ENCODE peak calls at places on chromosomes 4 and X, in ten cellular contexts. D, X, C, F, Y, G, B, T, K and I are unnamed samples.

GRCh38 chrX:17585006-17585405 is 152.3 kb upstream of the SCML1 start:
- DNase-seq in D (no peak), X (no peak), C (no peak), F (no peak), Y (no peak), G (no peak), B (no peak), T (no peak), K (no peak), I (no peak)

GRCh38 chr4:101593666-101594065 is 196.9 kb upstream of the BANK1 start:
- DNase-seq in D (no peak), X (no peak), C (no peak), F (no peak), Y (no peak), G (no peak), B (no peak), T (no peak), K (no peak), I (no peak)

GRCh38 chr4:140754918-140755810 is 1.0 kb downstream of the TBC1D9 start:
- DNase-seq in D (no peak), X (no peak), C (no peak), F (no peak), Y (no peak), G (no peak), B (no peak), T (no peak), K (no peak), I (no peak)

GRCh38 chr4:80104927-80105326 is 31.9 kb upstream of the ANTXR2 start:
- DNase-seq in D (no peak), X (no peak), C (no peak), F (no peak), Y (no peak), G (no peak), B (no peak), T (no peak), K (no peak), I (no peak)

GRCh38 chr4:108360857-108361820 is 192.4 kb upstream of the LEF1 start:
- DNase-seq in D (no peak), X (no peak), C (no peak), F (no peak), Y (no peak), G (no peak), B (no peak), T (no peak), K (no peak), I (peak; percentile 80)

GRCh38 chr4:76620723-76621463 is 185.9 kb downstream of the SHROOM3 start:
- DNase-seq in D (no peak), X (no peak), C (no peak), F (no peak), Y (no peak), G (no peak), B (no peak), T (peak; percentile 55), K (peak; percentile 37), I (peak; percentile 29)

GRCh38 chr4:77078401-77078800 is 2.6 kb upstream of the CCNI start:
- DNase-seq in D (no peak), X (no peak), C (no peak), F (no peak), Y (no peak), G (no peak), B (no peak), T (no peak), K (no peak), I (no peak)

GRCh38 chr4:108118505-108118904 is 50.2 kb downstream of the LEF1 start:
- DNase-seq in D (no peak), X (no peak), C (peak; percentile 5), F (no peak), Y (no peak), G (no peak), B (no peak), T (no peak), K (no peak), I (no peak)

GRCh38 chr4:1685604-1686150 is 1.6 kb upstream of the FAM53A start:
- DNase-seq in D (no peak), X (no peak), C (no peak), F (no peak), Y (no peak), G (no peak), B (no peak), T (no peak), K (no peak), I (no peak)

GRCh38 chr4:129218355-129218754 is 122.4 kb downstream of the C4orf33 start:
- DNase-seq in D (no peak), X (no peak), C (no peak), F (no peak), Y (no peak), G (no peak), B (no peak), T (peak; percentile 48), K (no peak), I (no peak)

GRCh38 chr4:151169223-151169622 is 69.8 kb downstream of the RPS3A start:
- DNase-seq in D (peak; percentile 82), X (no peak), C (no peak), F (peak; percentile 66), Y (no peak), G (peak; percentile 74), B (peak; percentile 95), T (peak; percentile 67), K (peak; percentile 31), I (no peak)

GRCh38 chrX:13293700-13294099 is 26.2 kb downstream of the ATXN3L start:
- DNase-seq in D (no peak), X (no peak), C (no peak), F (no peak), Y (no peak), G (no peak), B (no peak), T (no peak), K (no peak), I (no peak)

GRCh38 chrX:45056428-45057145 is 144.1 kb downstream of the DIPK2B start:
- DNase-seq in D (no peak), X (no peak), C (no peak), F (no peak), Y (no peak), G (no peak), B (no peak), T (no peak), K (no peak), I (no peak)

GRCh38 chr4:68267433-68267944 is 22.0 kb upstream of the TMPRSS11B start:
- DNase-seq in D (no peak), X (no peak), C (no peak), F (no peak), Y (no peak), G (no peak), B (no peak), T (no peak), K (no peak), I (no peak)

GRCh38 chr4:3077796-3078195 is 3.3 kb downstream of the HTT start:
- DNase-seq in D (no peak), X (no peak), C (no peak), F (no peak), Y (no peak), G (no peak), B (no peak), T (peak; percentile 62), K (no peak), I (no peak)

GRCh38 chr4:3075652-3075981 is 1.1 kb downstream of the HTT start:
- DNase-seq in D (no peak), X (no peak), C (no peak), F (no peak), Y (no peak), G (no peak), B (no peak), T (no peak), K (no peak), I (no peak)

GRCh38 chr4:3074078-3074845 is at the start of the genes HTT and HTT-AS:
- DNase-seq in D (peak; percentile 97), X (peak; percentile 98), C (peak; percentile 72), F (peak; percentile 96), Y (peak; percentile 85), G (peak; percentile 94), B (peak; percentile 98), T (peak; percentile 99), K (peak; percentile 98), I (peak; percentile 99)

GRCh38 chr4:3073158-3074077 is 920 bp downstream of the HTT-AS start:
- DNase-seq in D (no peak), X (no peak), C (no peak), F (no peak), Y (no peak), G (no peak), B (peak; percentile 74), T (peak; percentile 52), K (no peak), I (no peak)

DNA sequence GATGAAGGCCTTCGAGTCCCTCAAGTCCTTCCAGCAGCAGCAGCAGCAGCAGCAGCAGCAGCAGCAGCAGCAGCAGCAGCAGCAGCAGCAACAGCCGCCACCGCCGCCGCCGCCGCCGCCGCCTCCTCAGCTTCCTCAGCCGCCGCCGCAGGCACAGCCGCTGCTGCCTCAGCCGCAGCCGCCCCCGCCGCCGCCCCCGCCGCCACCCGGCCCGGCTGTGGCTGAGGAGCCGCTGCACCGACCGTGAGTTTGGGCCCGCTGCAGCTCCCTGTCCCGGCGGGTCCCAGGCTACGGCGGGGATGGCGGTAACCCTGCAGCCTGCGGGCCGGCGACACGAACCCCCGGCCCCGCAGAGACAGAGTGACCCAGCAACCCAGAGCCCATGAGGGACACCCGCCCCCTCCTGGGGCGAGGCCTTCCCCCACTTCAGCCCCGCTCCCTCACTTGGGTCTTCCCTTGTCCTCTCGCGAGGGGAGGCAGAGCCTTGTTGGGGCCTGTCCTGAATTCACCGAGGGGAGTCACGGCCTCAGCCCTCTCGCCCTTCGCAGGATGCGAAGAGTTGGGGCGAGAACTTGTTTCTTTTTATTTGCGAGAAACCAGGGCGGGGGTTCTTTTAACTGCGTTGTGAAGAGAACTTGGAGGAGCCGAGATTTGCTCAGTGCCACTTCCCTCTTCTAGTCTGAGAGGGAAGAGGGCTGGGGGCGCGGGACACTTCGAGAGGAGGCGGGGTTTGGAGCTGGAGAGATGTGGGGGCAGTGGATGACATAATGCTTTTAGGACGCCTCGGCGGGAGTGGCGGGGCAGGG is 568 bp downstream of the HTT start:
- DNase-seq in D (peak; percentile 57), X (no peak), C (peak; percentile 37), F (no peak), Y (peak; percentile 27), G (peak; percentile 43), B (peak; percentile 73), T (peak; percentile 71), K (peak; percentile 42), I (no peak)
- TF ChIP-seq POLR2A in D (no peak), X (peak; percentile 28), C (no peak), F (peak; percentile 8), Y (no peak), G (no peak), B (no peak), T (no peak), K (no peak), I (no peak)

GRCh38 chr4:58669783-58670182 is 1559.6 kb upstream of the IGFBP7 start:
- DNase-seq in D (no peak), X (no peak), C (no peak), F (no peak), Y (no peak), G (no peak), B (no peak), T (no peak), K (no peak), I (no peak)
- H3K4me3 ChIP-seq in D (no peak overlapping the region), X (no peak overlapping the region), C (no peak overlapping the region), F (no peak overlapping the region), Y (no peak overlapping the region), G (no peak overlapping the region), B (no peak overlapping the region), T (no peak overlapping the region), K (no peak overlapping the region), I (no peak overlapping the region)

GRCh38 chrX:129843459-129844306 is at the start of gene ZDHHC9:
- DNase-seq in D (peak; percentile 91), X (peak; percentile 92), C (peak; percentile 70), F (peak; percentile 87), Y (peak; percentile 79), G (peak; percentile 84), B (peak; percentile 93), T (peak; percentile 94), K (peak; percentile 89), I (peak; percentile 96)
- TF ChIP-seq POLR2A in D (peak; percentile 28), X (peak; percentile 59), C (peak; percentile 32), F (peak; percentile 43), Y (no peak), G (no peak), B (peak; percentile 35), T (peak; percentile 16), K (no peak), I (peak; percentile 21)

GRCh38 chr4:5888706-5889696 is 3.9 kb downstream of the CRMP1 start:
- DNase-seq in D (no peak), X (no peak), C (no peak), F (no peak), Y (no peak), G (no peak), B (no peak), T (no peak), K (no peak), I (no peak)
- H3K4me3 ChIP-seq in D (peak overlapping the region; percentile 50), X (peak overlapping the region; percentile 50), C (peak overlapping the region; percentile 49), F (no peak overlapping the region), Y (no peak overlapping the region), G (no peak overlapping the region), B (peak overlapping the region; percentile 48), T (peak overlapping the region; percentile 54), K (peak overlapping the region; percentile 47), I (peak overlapping the region; percentile 55)